ENCODE peak calls at places on chromosome 2, in seven cellular contexts. P is choroid plexus epithelial cell; J is endothelial cell; I is CD4-positive, alpha-beta T cell; F is brain microvascular endothelial cell; O is GM10248; A is adrenal gland. W is an unnamed sample.

GRCh38 chr2:177530513-177531039 is 138.0 kb downstream of the AGPS start:
- DNase-seq in J (no peak), P (peak; percentile 11), A (no peak), I (no peak), F (no peak), O (no peak), W (no peak)

GRCh38 chr2:158932246-158932645 is 36.2 kb upstream of the TANC1 start:
- DNase-seq in F (peak; percentile 21), A (no peak), J (no peak), I (no peak), P (peak; percentile 35), O (no peak), W (no peak)

GRCh38 chr2:9140570-9141378 is 65.8 kb upstream of the ASAP2 start:
- DNase-seq in J (no peak), O (no peak), I (no peak), P (peak; percentile 26), F (no peak), A (no peak), W (no peak)

GRCh38 chr2:119126650-119127049 is 31.9 kb downstream of the C1QL2 start:
- DNase-seq in J (peak; percentile 74), A (peak; percentile 20), I (peak; percentile 13), P (peak; percentile 7), O (peak; percentile 62), F (no peak), W (peak; percentile 19)

GRCh38 chr2:25265022-25265421 is 76.7 kb downstream of the DNMT3A start:
- DNase-seq in O (no peak), A (no peak), J (no peak), F (no peak), P (no peak), I (no peak), W (no peak)

GRCh38 chr2:189109921-189110397 is 69.6 kb downstream of the COL5A2 start:
- DNase-seq in F (no peak), P (no peak), I (no peak), A (no peak), O (no peak), J (no peak), W (no peak)

GRCh38 chr2:167353605-167354280 is 465.5 kb downstream of the XIRP2 start:
- DNase-seq in I (no peak), J (no peak), F (no peak), O (no peak), A (no peak), P (no peak), W (peak; percentile 3)

GRCh38 chr2:202122975-202123765 is 50.1 kb downstream of the KIAA2012 start:
- DNase-seq in A (no peak), I (no peak), P (no peak), O (no peak), J (no peak), F (no peak), W (no peak)

GRCh38 chr2:26469092-26469710 is 8.7 kb downstream of the OTOF start:
- DNase-seq in A (no peak), O (peak; percentile 75), P (peak; percentile 86), I (peak; percentile 27), F (peak; percentile 73), J (peak; percentile 69), W (peak; percentile 61)

GRCh38 chr2:3595985-3596384 is 1.1 kb downstream of the COLEC11 start:
- DNase-seq in A (no peak), O (peak; percentile 82), P (no peak), I (no peak), J (no peak), F (no peak), W (no peak)

GRCh38 chr2:151067658-151068369 is 193.8 kb downstream of the RBM43 start:
- DNase-seq in F (no peak), J (no peak), I (no peak), P (no peak), A (no peak), O (no peak), W (peak; percentile 60)

GRCh38 chr2:35783723-35784122 is 571.9 kb upstream of the CRIM1 start:
- DNase-seq in I (no peak), O (no peak), F (peak; percentile 1), A (no peak), J (no peak), P (peak; percentile 38), W (peak; percentile 40)

GRCh38 chr2:234251326-234252271 is 201.1 kb downstream of the SPP2 start:
- DNase-seq in O (no peak), J (no peak), F (peak; percentile 96), A (no peak), P (peak; percentile 98), I (no peak), W (peak; percentile 61)

DNA sequence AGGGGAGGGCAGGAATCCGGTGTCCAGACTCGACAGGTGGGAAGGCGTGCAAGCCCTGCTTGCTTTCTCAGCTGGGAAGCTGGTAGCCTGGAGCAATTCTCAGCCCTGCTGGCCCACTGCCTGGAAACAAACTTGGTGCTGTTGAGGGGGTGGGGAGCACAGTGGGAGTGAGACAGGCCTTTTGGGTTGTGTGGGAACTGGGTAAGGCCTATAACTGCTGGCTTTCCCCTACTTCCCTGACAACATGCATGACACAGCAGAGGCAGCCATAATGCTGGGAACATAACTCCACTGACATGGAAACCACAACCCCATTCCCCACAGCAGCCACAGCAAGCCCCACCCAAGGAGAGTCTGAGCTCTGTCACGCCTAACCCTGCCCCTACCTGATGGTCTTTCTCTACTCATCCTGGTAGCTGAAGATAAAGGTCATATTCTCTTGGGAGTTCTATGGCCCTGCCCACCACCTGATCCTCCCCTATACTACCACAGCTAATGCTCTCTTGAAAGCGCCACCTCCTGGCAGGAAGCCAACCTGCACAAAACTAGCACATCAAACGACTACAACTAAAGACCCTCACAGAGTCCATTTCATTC is 122.9 kb upstream of the ACVR1C start:
- DNase-seq in P (peak; percentile 69), J (peak; percentile 21), O (no peak), A (no peak), F (peak; percentile 36), I (peak; percentile 6), W (peak; percentile 90)
- TF ChIP-seq CTCF in P (peak; percentile 7), J (peak; percentile 39), O (peak; percentile 27), A (no peak), F (peak; percentile 46), I (no peak), W (peak; percentile 5)

GRCh38 chr2:18373664-18374063 is 186.8 kb downstream of the RDH14 start:
- DNase-seq in J (no peak), A (no peak), I (no peak), P (peak; percentile 37), F (peak; percentile 66), O (no peak), W (no peak)
- TF ChIP-seq CTCF in J (no peak), A (no peak), I (no peak), P (no peak), F (no peak), O (no peak), W (no peak)

DNA sequence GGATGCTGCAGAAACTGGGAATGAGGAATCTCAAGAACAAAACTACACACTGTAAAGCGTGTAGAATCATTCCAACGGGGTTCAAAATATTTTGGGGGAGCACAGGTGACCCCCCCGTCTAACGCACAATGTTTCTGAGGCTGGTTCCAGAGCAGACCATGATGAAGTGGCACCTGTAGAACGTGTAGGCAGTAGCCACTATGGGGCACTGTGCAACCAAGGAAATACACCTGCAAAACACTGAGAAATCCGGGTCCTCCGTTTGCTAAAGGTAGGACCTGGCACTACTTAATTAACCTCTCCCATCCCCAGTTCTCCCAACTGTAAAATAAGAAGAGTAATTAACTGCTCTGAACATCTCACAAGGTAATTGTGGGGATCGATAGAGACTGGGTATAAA is 22.6 kb downstream of the ST6GAL2 start:
- DNase-seq in P (peak; percentile 32), A (no peak), F (no peak), I (no peak), O (no peak), J (no peak), W (peak; percentile 1)
- TF ChIP-seq CTCF in P (peak; percentile 60), A (no peak), F (peak; percentile 55), I (no peak), O (no peak), J (no peak), W (no peak)

GRCh38 chr2:100246163-100247145 is 75.8 kb downstream of the LONRF2 start:
- DNase-seq in J (peak; percentile 49), O (no peak), A (no peak), F (no peak), P (peak; percentile 28), I (no peak), W (no peak)
- TF ChIP-seq CTCF in J (peak; percentile 77), O (peak; percentile 14), A (no peak), F (peak; percentile 62), P (peak; percentile 65), I (peak; percentile 21), W (peak; percentile 21)

DNA sequence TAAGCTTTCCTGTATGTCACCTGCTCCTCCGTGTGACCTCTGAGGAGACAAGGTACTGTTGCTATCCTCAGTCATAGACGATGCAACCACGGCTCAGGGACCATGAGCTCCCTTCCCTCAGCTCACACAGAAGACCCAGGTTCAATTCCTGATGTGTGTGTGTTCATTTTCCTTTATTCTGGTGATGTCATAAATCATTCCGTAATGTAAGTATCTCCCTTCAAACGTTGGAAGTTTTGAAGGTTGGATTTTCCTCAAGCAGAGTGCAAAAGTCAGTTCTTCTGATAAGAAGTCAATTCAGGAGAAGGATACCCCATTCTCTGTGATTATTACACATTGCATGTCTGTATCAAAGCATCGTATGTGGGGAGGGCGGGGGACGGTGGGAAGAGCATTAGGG is 118.9 kb upstream of the FAM136A start:
- DNase-seq in O (no peak), J (no peak), A (no peak), F (no peak), I (no peak), P (no peak), W (no peak)
- TF ChIP-seq CTCF in O (no peak), J (no peak), A (no peak), F (no peak), I (no peak), P (no peak), W (no peak)

GRCh38 chr2:206004004-206004693 is 81.8 kb downstream of the INO80D start:
- DNase-seq in F (no peak), A (no peak), O (no peak), P (peak; percentile 37), I (no peak), J (peak; percentile 37), W (peak; percentile 21)
- TF ChIP-seq CTCF in F (peak; percentile 52), A (no peak), O (peak; percentile 40), P (peak; percentile 48), I (no peak), J (no peak), W (peak; percentile 37)

DNA sequence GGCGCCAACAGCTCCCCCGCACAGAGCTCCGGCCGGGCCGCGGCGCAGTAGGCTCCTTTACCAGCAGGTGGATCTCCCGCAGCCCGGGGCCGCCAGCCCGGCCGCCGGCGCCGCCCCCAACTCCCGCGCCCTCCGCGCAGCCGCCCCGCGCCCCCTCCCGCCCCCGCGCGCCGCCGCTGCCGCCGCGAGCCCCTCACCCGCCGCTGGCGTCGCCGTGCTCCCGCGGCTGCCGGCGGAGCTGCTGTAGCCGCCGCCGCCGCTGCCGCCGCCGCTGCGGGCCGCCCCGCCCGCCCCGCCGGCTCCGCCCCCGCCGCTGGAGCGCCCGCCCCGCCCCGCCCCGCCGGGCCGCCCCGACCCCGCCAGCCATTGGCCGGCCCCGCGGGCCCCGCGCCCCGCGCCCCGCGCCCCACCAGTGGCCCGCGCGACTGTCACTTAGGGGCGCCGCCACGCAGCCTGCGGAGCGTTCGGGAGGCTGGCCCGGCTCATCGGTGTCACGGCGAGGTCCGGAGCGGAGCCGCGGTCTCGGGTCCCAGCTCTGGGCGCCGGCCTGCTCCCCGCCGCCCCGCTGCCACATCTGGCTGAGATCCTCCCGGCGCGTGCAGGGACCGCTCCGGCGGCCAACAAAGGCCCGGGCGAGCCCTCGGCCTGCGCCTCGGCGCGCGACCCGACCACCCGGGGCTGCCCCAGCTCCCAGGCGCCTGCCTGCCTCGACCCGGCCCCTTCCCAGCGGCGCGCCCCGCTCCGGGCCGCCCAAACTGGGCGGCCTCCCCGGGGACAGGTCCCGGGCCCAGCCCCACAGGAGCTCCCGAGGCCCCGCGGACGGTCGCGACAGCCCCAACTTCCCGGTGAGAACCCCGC is at the start of gene MGAT4A:
- DNase-seq in J (peak; percentile 59), A (peak; percentile 81), F (no peak), I (peak; percentile 88), P (peak; percentile 11), O (peak; percentile 85), W (peak; percentile 54)
- TF ChIP-seq CTCF in J (no peak), A (no peak), F (no peak), I (no peak), P (peak; percentile 21), O (no peak), W (peak; percentile 9)